ENCODE peak calls at places on chromosomes 2 and 18, in six cellular contexts. I is K562, R is IMR-90, J is A549, Z is SK-N-SH, Q is HepG2. Y is an unnamed sample.
A peak's percentile ranks its signal among the peaks of the same experiment; 100 is the strongest.

GRCh38 chr18:77207540-77207939 is 42.1 kb upstream of the GALR1 start:
- DNase-seq in R (peak; percentile 65), J (peak; percentile 76), Q (peak; percentile 42), Z (peak; percentile 64), I (no peak), Y (no peak)

GRCh38 chr2:20609349-20609994 is 41.4 kb downstream of the HS1BP3 start:
- DNase-seq in R (peak; percentile 67), J (no peak), Z (no peak), I (no peak), Q (peak; percentile 41), Y (no peak)

GRCh38 chr2:1341409-1342120 is 71.7 kb upstream of the TPO start:
- DNase-seq in Q (no peak), Z (no peak), I (no peak), J (no peak), R (no peak), Y (no peak)

GRCh38 chr2:1521878-1522495 is 108.7 kb downstream of the TPO start:
- DNase-seq in R (no peak), I (no peak), Z (no peak), Q (no peak), J (no peak), Y (no peak)

GRCh38 chr2:136117391-136117841 is 533 bp downstream of the CXCR4 start:
- DNase-seq in J (peak; percentile 21), R (peak; percentile 26), Q (no peak), I (no peak), Z (peak; percentile 71), Y (no peak)

GRCh38 chr18:37778417-37779165 is 213.0 kb upstream of the CELF4 start:
- DNase-seq in Z (peak; percentile 78), I (peak; percentile 58), Q (peak; percentile 37), R (no peak), J (peak; percentile 13), Y (no peak)

GRCh38 chr2:1501196-1501851 is 88.1 kb downstream of the TPO start:
- DNase-seq in Q (no peak), Z (no peak), J (no peak), I (no peak), R (no peak), Y (no peak)

GRCh38 chr2:237669129-237669627 is 41.8 kb downstream of the LRRFIP1 start:
- DNase-seq in R (no peak), J (no peak), Q (no peak), I (no peak), Z (no peak), Y (no peak)

GRCh38 chr2:189287982-189288494 is 108.5 kb upstream of the COL5A2 start:
- DNase-seq in Z (peak; percentile 23), J (peak; percentile 31), I (no peak), R (peak; percentile 91), Q (peak; percentile 49), Y (no peak)

GRCh38 chr2:174325932-174326879 is 8.5 kb upstream of the SP9 start:
- DNase-seq in Z (no peak), R (peak; percentile 28), J (no peak), Q (no peak), I (peak; percentile 86), Y (no peak)

GRCh38 chr2:151669585-151670081 is 64.6 kb downstream of the NEB start:
- DNase-seq in J (no peak), Z (no peak), R (no peak), I (peak; percentile 69), Q (no peak), Y (no peak)

GRCh38 chr18:74351354-74351753 is 35.7 kb downstream of the C18orf63 start:
- DNase-seq in Q (no peak), I (no peak), J (no peak), R (peak; percentile 82), Z (no peak), Y (no peak)

GRCh38 chr2:196234672-196235071 is 63.3 kb upstream of the STK17B start:
- DNase-seq in R (peak; percentile 76), I (peak; percentile 17), Q (no peak), Z (no peak), J (no peak), Y (peak; percentile 47)

GRCh38 chr2:188114014-188114413 is 177.7 kb upstream of the GULP1 start:
- DNase-seq in I (no peak), Q (no peak), R (peak; percentile 60), J (no peak), Z (peak; percentile 44), Y (no peak)

GRCh38 chr2:64336171-64336570 is 117.8 kb upstream of the LGALSL start:
- DNase-seq in R (no peak), I (no peak), Q (no peak), J (no peak), Z (no peak), Y (no peak)

GRCh38 chr2:27306657-27307544 is 1.3 kb downstream of the UCN start:
- DNase-seq in Q (no peak), R (no peak), Z (peak; percentile 75), J (no peak), I (no peak), Y (no peak)

GRCh38 chr2:27225526-27225925 is 8.4 kb downstream of the CAD start:
- DNase-seq in Z (no peak), J (no peak), I (no peak), Q (no peak), R (no peak), Y (no peak)

GRCh38 chr2:230591850-230592249 is 120.8 kb upstream of the CAB39 start:
- DNase-seq in Z (no peak), J (no peak), Q (no peak), R (no peak), I (no peak), Y (no peak)

GRCh38 chr18:35451032-35451431 is 46.7 kb downstream of the INO80C start:
- DNase-seq in I (no peak), J (no peak), Z (no peak), R (no peak), Q (no peak), Y (no peak)

GRCh38 chr2:238643400-238643907 is 204.4 kb upstream of the TWIST2 start:
- DNase-seq in I (no peak), J (no peak), Q (no peak), Z (no peak), R (no peak), Y (no peak)

GRCh38 chr2:42651057-42651456 is 82.6 kb downstream of the MTA3 start:
- DNase-seq in I (no peak), J (no peak), R (peak; percentile 72), Z (no peak), Q (no peak), Y (no peak)

GRCh38 chr18:62329676-62330454 is 4.8 kb downstream of the TNFRSF11A start:
- DNase-seq in Q (peak; percentile 52), R (peak; percentile 83), J (no peak), I (no peak), Z (no peak), Y (no peak)

GRCh38 chr18:52937840-52938239 is 597.8 kb downstream of the DCC start:
- DNase-seq in J (no peak), I (no peak), R (no peak), Z (no peak), Q (no peak), Y (no peak)

GRCh38 chr2:102932521-102932920 is 170.7 kb downstream of the TMEM182 start:
- DNase-seq in I (no peak), Q (no peak), J (no peak), Z (no peak), R (no peak), Y (no peak)

GRCh38 chr2:68746408-68746807 is 11.8 kb downstream of the ARHGAP25 start:
- DNase-seq in R (no peak), J (no peak), Q (no peak), I (no peak), Z (no peak), Y (no peak)

GRCh38 chr2:36615214-36615613 is 17.2 kb upstream of the FEZ2 start:
- DNase-seq in J (no peak), R (peak; percentile 69), I (peak; percentile 17), Z (peak; percentile 20), Q (no peak), Y (no peak)

DNA sequence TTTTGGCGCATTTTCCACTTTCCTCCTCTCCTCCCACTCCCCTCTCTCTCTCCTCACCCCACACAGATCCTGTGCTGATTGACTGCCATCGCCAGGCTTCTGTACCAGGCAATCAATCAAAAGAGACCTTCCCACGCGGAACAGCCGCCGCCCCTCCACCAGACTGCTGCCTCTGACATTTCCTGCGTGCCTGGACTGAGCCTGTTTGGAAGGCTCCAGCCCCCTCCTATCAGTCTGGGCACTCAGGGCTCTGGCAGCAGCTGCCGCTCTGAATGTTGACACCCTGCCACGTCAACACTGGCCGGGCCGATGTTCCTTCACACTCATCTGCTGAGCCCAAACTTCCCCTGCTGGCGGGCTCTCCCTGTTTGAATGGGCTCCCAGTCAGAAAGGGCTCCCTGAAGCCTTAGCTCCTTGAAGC is 467.7 kb downstream of the EPHA4 start:
- DNase-seq in R (peak; percentile 64), J (no peak), Q (no peak), Z (no peak), I (no peak), Y (no peak)
- TF ChIP-seq SMC3 in R (no peak), J (no peak), Q (no peak), Z (no peak), I (no peak), Y (no peak)

DNA sequence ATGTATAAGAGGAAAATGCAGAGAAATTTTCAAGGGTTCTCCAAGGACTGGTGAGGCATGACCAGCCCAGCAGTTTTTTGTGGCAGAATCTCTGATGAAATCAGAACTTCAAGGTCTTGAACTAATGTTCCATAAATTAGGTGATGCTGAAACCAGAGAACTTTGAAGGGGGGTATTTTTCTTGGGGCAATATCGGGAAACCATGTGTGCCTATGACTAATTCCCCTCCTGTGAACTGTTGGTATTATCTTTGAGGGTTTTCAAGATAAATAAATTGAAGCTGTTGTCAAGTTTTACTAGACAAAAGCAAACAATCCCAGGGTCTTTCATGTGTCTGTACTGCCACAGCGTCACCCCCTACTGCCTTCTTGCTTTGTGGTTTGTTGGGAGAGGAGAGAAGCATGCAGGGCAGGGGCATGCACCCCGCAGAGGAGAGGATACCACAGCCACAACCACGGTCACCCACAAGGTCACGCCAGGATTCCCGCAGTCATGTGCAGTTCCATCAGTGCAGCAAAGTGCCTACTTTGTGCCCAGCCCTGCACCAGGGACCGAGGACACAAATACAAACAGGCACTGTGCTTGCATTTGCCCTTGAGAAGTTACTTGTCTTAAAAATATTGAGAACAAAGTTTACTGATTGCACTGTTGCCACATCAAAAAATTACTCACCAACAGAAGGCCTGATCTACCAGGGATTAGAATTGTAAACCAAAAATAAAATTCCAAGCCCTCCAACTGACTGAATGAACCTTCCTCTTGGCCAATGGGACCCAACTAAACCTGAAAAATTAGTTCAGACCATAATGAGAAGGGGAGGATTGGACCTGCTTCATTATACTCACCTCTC is 413.3 kb upstream of the TRIB2 start:
- DNase-seq in Q (no peak), Z (no peak), I (no peak), J (no peak), R (peak; percentile 83), Y (no peak)
- TF ChIP-seq SMC3 in Q (no peak), Z (no peak), I (no peak), J (no peak), R (no peak), Y (no peak)

DNA sequence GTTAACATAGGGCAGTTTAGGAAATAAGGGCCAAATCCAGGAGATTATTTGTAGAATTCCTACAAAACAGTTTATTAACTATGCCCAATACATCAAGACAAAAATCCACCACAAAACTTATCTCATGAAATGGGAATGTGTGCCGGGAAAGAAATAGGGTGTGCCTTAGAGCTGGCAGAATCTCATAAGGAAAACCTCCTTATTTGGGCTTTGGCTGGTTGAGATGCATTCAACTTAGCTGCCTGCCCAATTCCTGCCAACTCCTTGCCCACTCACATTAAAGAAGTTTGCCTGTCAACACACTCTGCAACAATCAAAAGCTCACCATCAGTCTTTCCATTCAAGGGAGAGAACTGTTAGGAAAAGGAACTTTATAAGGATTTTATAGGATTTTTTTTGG is 500.6 kb downstream of the SATB2 start:
- DNase-seq in J (no peak), R (no peak), I (no peak), Q (no peak), Z (no peak), Y (no peak)
- TF ChIP-seq SMC3 in J (no peak), R (no peak), I (no peak), Q (no peak), Z (no peak), Y (no peak)

GRCh38 chr2:112821142-112821541 is 15.4 kb downstream of the IL1B start:
- DNase-seq in Z (no peak), J (no peak), Q (no peak), R (no peak), I (no peak), Y (no peak)
- TF ChIP-seq SMC3 in Z (no peak), J (no peak), Q (no peak), R (no peak), I (no peak), Y (no peak)